ENCODE peak calls at places on chromosomes 16 and 17, in nine cellular contexts. One of them, this sample, is unnamed.

GRCh38 chr16:76947694-76948093 is 243.3 kb upstream of the MON1B start:
- DNase-seq in heart left ventricle: no peak
- DNase-seq in activated CD8-positive, alpha-beta memory T cell treated with anti-CD3 and anti-CD28 coated beads for 1 hour: no peak
- DNase-seq in activated naive CD4-positive, alpha-beta T cell: no peak
- DNase-seq in AG08396: no peak
- DNase-seq in heart right ventricle: no peak
- DNase-seq in activated CD4-positive, CD25-positive, alpha-beta regulatory T cell: no peak
- DNase-seq in foreskin fibroblast: no peak
- DNase-seq in lung: no peak
- DNase-seq in this sample: no peak

GRCh38 chr17:36983618-36984017 is 34.9 kb downstream of the AATF start:
- DNase-seq in heart left ventricle: no peak
- DNase-seq in activated CD8-positive, alpha-beta memory T cell treated with anti-CD3 and anti-CD28 coated beads for 1 hour: no peak
- DNase-seq in activated naive CD4-positive, alpha-beta T cell: no peak
- DNase-seq in AG08396: no peak
- DNase-seq in heart right ventricle: no peak
- DNase-seq in activated CD4-positive, CD25-positive, alpha-beta regulatory T cell: no peak
- DNase-seq in foreskin fibroblast: no peak
- DNase-seq in lung: no peak
- DNase-seq in this sample: no peak

GRCh38 chr16:75389096-75389692 is 44.1 kb downstream of the CFDP1 start:
- DNase-seq in heart left ventricle: no peak
- DNase-seq in activated CD8-positive, alpha-beta memory T cell treated with anti-CD3 and anti-CD28 coated beads for 1 hour: no peak
- DNase-seq in activated naive CD4-positive, alpha-beta T cell: no peak
- DNase-seq in AG08396: no peak
- DNase-seq in heart right ventricle: no peak
- DNase-seq in activated CD4-positive, CD25-positive, alpha-beta regulatory T cell: no peak
- DNase-seq in foreskin fibroblast: no peak
- DNase-seq in lung: no peak
- DNase-seq in this sample: no peak

GRCh38 chr16:1920727-1921155 is 2.5 kb upstream of the HS3ST6 start:
- DNase-seq in heart left ventricle: no peak
- DNase-seq in activated CD8-positive, alpha-beta memory T cell treated with anti-CD3 and anti-CD28 coated beads for 1 hour: no peak
- DNase-seq in activated naive CD4-positive, alpha-beta T cell: no peak
- DNase-seq in AG08396: no peak
- DNase-seq in heart right ventricle: no peak
- DNase-seq in activated CD4-positive, CD25-positive, alpha-beta regulatory T cell: no peak
- DNase-seq in foreskin fibroblast: no peak
- DNase-seq in lung: peak; percentile 40
- DNase-seq in this sample: no peak

GRCh38 chr17:63675607-63676539 is 24.1 kb downstream of the LIMD2 start:
- DNase-seq in heart left ventricle: peak; percentile 86
- DNase-seq in activated CD8-positive, alpha-beta memory T cell treated with anti-CD3 and anti-CD28 coated beads for 1 hour: no peak
- DNase-seq in activated naive CD4-positive, alpha-beta T cell: no peak
- DNase-seq in AG08396: peak; percentile 70
- DNase-seq in heart right ventricle: peak; percentile 64
- DNase-seq in activated CD4-positive, CD25-positive, alpha-beta regulatory T cell: no peak
- DNase-seq in foreskin fibroblast: peak; percentile 63
- DNase-seq in lung: peak; percentile 89
- DNase-seq in this sample: no peak

GRCh38 chr16:89435051-89435450 is 55.3 kb downstream of the ANKRD11 start:
- DNase-seq in heart left ventricle: no peak
- DNase-seq in activated CD8-positive, alpha-beta memory T cell treated with anti-CD3 and anti-CD28 coated beads for 1 hour: no peak
- DNase-seq in activated naive CD4-positive, alpha-beta T cell: no peak
- DNase-seq in AG08396: no peak
- DNase-seq in heart right ventricle: no peak
- DNase-seq in activated CD4-positive, CD25-positive, alpha-beta regulatory T cell: no peak
- DNase-seq in foreskin fibroblast: no peak
- DNase-seq in lung: no peak
- DNase-seq in this sample: no peak

GRCh38 chr16:49644143-49644460 is 211.8 kb downstream of the ZNF423 start:
- DNase-seq in heart left ventricle: no peak
- DNase-seq in activated CD8-positive, alpha-beta memory T cell treated with anti-CD3 and anti-CD28 coated beads for 1 hour: no peak
- DNase-seq in activated naive CD4-positive, alpha-beta T cell: no peak
- DNase-seq in AG08396: no peak
- DNase-seq in heart right ventricle: no peak
- DNase-seq in activated CD4-positive, CD25-positive, alpha-beta regulatory T cell: no peak
- DNase-seq in foreskin fibroblast: peak; percentile 23
- DNase-seq in lung: no peak
- DNase-seq in this sample: no peak

GRCh38 chr17:1766382-1767135 is 4.7 kb downstream of the SERPINF1 start:
- DNase-seq in heart left ventricle: peak; percentile 42
- DNase-seq in activated CD8-positive, alpha-beta memory T cell treated with anti-CD3 and anti-CD28 coated beads for 1 hour: no peak
- DNase-seq in activated naive CD4-positive, alpha-beta T cell: no peak
- DNase-seq in AG08396: no peak
- DNase-seq in heart right ventricle: peak; percentile 53
- DNase-seq in activated CD4-positive, CD25-positive, alpha-beta regulatory T cell: no peak
- DNase-seq in foreskin fibroblast: no peak
- DNase-seq in lung: no peak
- DNase-seq in this sample: no peak

GRCh38 chr16:31183432-31184428 is 3.8 kb downstream of the FUS start:
- DNase-seq in heart left ventricle: no peak
- DNase-seq in activated CD8-positive, alpha-beta memory T cell treated with anti-CD3 and anti-CD28 coated beads for 1 hour: no peak
- DNase-seq in activated naive CD4-positive, alpha-beta T cell: no peak
- DNase-seq in AG08396: no peak
- DNase-seq in heart right ventricle: no peak
- DNase-seq in activated CD4-positive, CD25-positive, alpha-beta regulatory T cell: no peak
- DNase-seq in foreskin fibroblast: no peak
- DNase-seq in lung: no peak
- DNase-seq in this sample: no peak

GRCh38 chr17:45113424-45113754 is 18.9 kb downstream of the PLCD3 start:
- DNase-seq in heart left ventricle: no peak
- DNase-seq in activated CD8-positive, alpha-beta memory T cell treated with anti-CD3 and anti-CD28 coated beads for 1 hour: no peak
- DNase-seq in activated naive CD4-positive, alpha-beta T cell: no peak
- DNase-seq in AG08396: no peak
- DNase-seq in heart right ventricle: no peak
- DNase-seq in activated CD4-positive, CD25-positive, alpha-beta regulatory T cell: no peak
- DNase-seq in foreskin fibroblast: no peak
- DNase-seq in lung: no peak
- DNase-seq in this sample: no peak

GRCh38 chr16:1991588-1992474 is 2.1 kb downstream of the SYNGR3 start:
- DNase-seq in heart left ventricle: peak; percentile 97
- DNase-seq in activated CD8-positive, alpha-beta memory T cell treated with anti-CD3 and anti-CD28 coated beads for 1 hour: peak; percentile 98
- DNase-seq in activated naive CD4-positive, alpha-beta T cell: peak; percentile 96
- DNase-seq in AG08396: peak; percentile 95
- DNase-seq in heart right ventricle: peak; percentile 98
- DNase-seq in activated CD4-positive, CD25-positive, alpha-beta regulatory T cell: peak; percentile 99
- DNase-seq in foreskin fibroblast: peak; percentile 81
- DNase-seq in lung: peak; percentile 95
- DNase-seq in this sample: peak; percentile 82

This sample was measured in esophagus squamous epithelium.